ENCODE peak calls at places on chromosome 3, in eight cellular contexts. One of them, this sample, is unnamed.

GRCh38 chr3:158830391-158830790 is 28.5 kb downstream of the MFSD1 start:
- DNase-seq in GM12891: no peak
- DNase-seq in brain microvascular endothelial cell: no peak
- DNase-seq in MM.1S: no peak
- DNase-seq in T1000: no peak
- DNase-seq in CD4-positive, CD25-positive, alpha-beta regulatory T cell: no peak
- DNase-seq in activated T-helper 1 cell treated with Interleukin-2 at 50 U/mL for 16 hours: no peak
- DNase-seq in NT2/D1: no peak
- DNase-seq in this sample: no peak

GRCh38 chr3:103813955-103814354 is 1379.1 kb downstream of the ZPLD1 start:
- DNase-seq in MM.1S: no peak
- DNase-seq in GM12891: no peak
- DNase-seq in activated T-helper 1 cell treated with Interleukin-2 at 50 U/mL for 16 hours: no peak
- DNase-seq in NT2/D1: no peak
- DNase-seq in brain microvascular endothelial cell: no peak
- DNase-seq in T1000: no peak
- DNase-seq in CD4-positive, CD25-positive, alpha-beta regulatory T cell: no peak
- DNase-seq in this sample: no peak

GRCh38 chr3:112038863-112039262 is 4.3 kb downstream of the TMPRSS7 start:
- DNase-seq in CD4-positive, CD25-positive, alpha-beta regulatory T cell: no peak
- DNase-seq in GM12891: no peak
- DNase-seq in NT2/D1: no peak
- DNase-seq in brain microvascular endothelial cell: no peak
- DNase-seq in activated T-helper 1 cell treated with Interleukin-2 at 50 U/mL for 16 hours: no peak
- DNase-seq in T1000: no peak
- DNase-seq in MM.1S: no peak
- DNase-seq in this sample: no peak

GRCh38 chr3:37114251-37115145 is 59.9 kb downstream of the LRRFIP2 start:
- DNase-seq in T1000: no peak
- DNase-seq in GM12891: no peak
- DNase-seq in MM.1S: no peak
- DNase-seq in NT2/D1: no peak
- DNase-seq in brain microvascular endothelial cell: no peak
- DNase-seq in CD4-positive, CD25-positive, alpha-beta regulatory T cell: no peak
- DNase-seq in activated T-helper 1 cell treated with Interleukin-2 at 50 U/mL for 16 hours: no peak
- DNase-seq in this sample: no peak

GRCh38 chr3:557972-558371 is 361.4 kb downstream of the CHL1 start:
- DNase-seq in MM.1S: peak
- DNase-seq in brain microvascular endothelial cell: no peak
- DNase-seq in NT2/D1: no peak
- DNase-seq in T1000: no peak
- DNase-seq in GM12891: peak
- DNase-seq in activated T-helper 1 cell treated with Interleukin-2 at 50 U/mL for 16 hours: no peak
- DNase-seq in CD4-positive, CD25-positive, alpha-beta regulatory T cell: no peak
- DNase-seq in this sample: no peak

GRCh38 chr3:101827211-101828174 is 21.8 kb upstream of the NFKBIZ start:
- DNase-seq in brain microvascular endothelial cell: peak
- DNase-seq in MM.1S: peak
- DNase-seq in activated T-helper 1 cell treated with Interleukin-2 at 50 U/mL for 16 hours: peak
- DNase-seq in NT2/D1: peak
- DNase-seq in CD4-positive, CD25-positive, alpha-beta regulatory T cell: peak
- DNase-seq in GM12891: no peak
- DNase-seq in T1000: no peak
- DNase-seq in this sample: peak

GRCh38 chr3:152595975-152596832 is 238.7 kb upstream of the P2RY1 start:
- DNase-seq in GM12891: peak
- DNase-seq in NT2/D1: no peak
- DNase-seq in activated T-helper 1 cell treated with Interleukin-2 at 50 U/mL for 16 hours: no peak
- DNase-seq in brain microvascular endothelial cell: peak
- DNase-seq in MM.1S: peak
- DNase-seq in T1000: no peak
- DNase-seq in CD4-positive, CD25-positive, alpha-beta regulatory T cell: peak
- DNase-seq in this sample: peak

GRCh38 chr3:126523745-126524428 is at the start of gene CHST13:
- DNase-seq in brain microvascular endothelial cell: no peak
- DNase-seq in T1000: no peak
- DNase-seq in CD4-positive, CD25-positive, alpha-beta regulatory T cell: no peak
- DNase-seq in MM.1S: no peak
- DNase-seq in GM12891: no peak
- DNase-seq in activated T-helper 1 cell treated with Interleukin-2 at 50 U/mL for 16 hours: no peak
- DNase-seq in NT2/D1: peak
- DNase-seq in this sample: no peak

GRCh38 chr3:160676547-160677303 is at the start of gene ARL14:
- DNase-seq in activated T-helper 1 cell treated with Interleukin-2 at 50 U/mL for 16 hours: no peak
- DNase-seq in CD4-positive, CD25-positive, alpha-beta regulatory T cell: no peak
- DNase-seq in GM12891: no peak
- DNase-seq in T1000: no peak
- DNase-seq in NT2/D1: no peak
- DNase-seq in MM.1S: no peak
- DNase-seq in brain microvascular endothelial cell: peak
- DNase-seq in this sample: no peak

GRCh38 chr3:134846943-134847342 is 51.9 kb downstream of the EPHB1 start:
- DNase-seq in GM12891: no peak
- DNase-seq in brain microvascular endothelial cell: peak
- DNase-seq in CD4-positive, CD25-positive, alpha-beta regulatory T cell: no peak
- DNase-seq in activated T-helper 1 cell treated with Interleukin-2 at 50 U/mL for 16 hours: no peak
- DNase-seq in MM.1S: no peak
- DNase-seq in NT2/D1: peak
- DNase-seq in T1000: peak
- DNase-seq in this sample: no peak

This sample was measured in naive thymus-derived CD4-positive, alpha-beta T cell.